ENCODE peak calls at places on chromosomes 11 and 22, in six cellular contexts. Z is pons; E is activated T-cell treated with anti-CD3 and anti-CD28 coated beads, Interleukin-2, amount 50 U/mL, for 1 hour; Q is GM23338; P is stimulated activated CD4-positive, alpha-beta T cell treated with anti-CD3 and anti-CD28 coated beads, Interleukin-1b, Interleukin-23, amount 100 ng/mL, for 1 hour; T is amniotic stem cell. F is an unnamed sample.

GRCh38 chr11:24516658-24517057 is 19.8 kb downstream of the LUZP2 start:
- DNase-seq in Z (no peak), E (no peak), Q (no peak), P (no peak), T (no peak), F (no peak)

GRCh38 chr11:61023086-61024035 is 51.9 kb downstream of the CD6 start:
- DNase-seq in Z (no peak), E (peak), Q (no peak), P (no peak), T (no peak), F (no peak)

GRCh38 chr11:12066056-12066798 is 44.2 kb upstream of the MICAL2 start:
- DNase-seq in Z (no peak), E (no peak), Q (no peak), P (no peak), T (peak), F (peak)

GRCh38 chr11:33542921-33543320 is 157.7 kb downstream of the C11orf91 start:
- DNase-seq in Z (peak), E (peak), Q (peak), P (no peak), T (no peak), F (peak)

GRCh38 chr11:129258205-129258604 is 66.1 kb upstream of the ARHGAP32 start:
- DNase-seq in Z (no peak), E (no peak), Q (peak), P (no peak), T (no peak), F (no peak)

GRCh38 chr11:2150206-2150847 is 10.7 kb downstream of the INS start:
- DNase-seq in Z (peak), E (no peak), Q (peak), P (no peak), T (peak), F (peak)

GRCh38 chr11:85195934-85196333 is 431.2 kb downstream of the DLG2 start:
- DNase-seq in Z (no peak), E (no peak), Q (no peak), P (no peak), T (no peak), F (no peak)

GRCh38 chr11:18312663-18313420 is 9.1 kb downstream of the HPS5 start:
- DNase-seq in Z (no peak), E (no peak), Q (no peak), P (no peak), T (peak), F (peak)

GRCh38 chr22:29003975-29004646 is 57.5 kb downstream of the C22orf31 start:
- DNase-seq in Z (no peak), E (no peak), Q (peak), P (no peak), T (no peak), F (no peak)

GRCh38 chr11:59216654-59217640 is 4.2 kb upstream of the MPEG1 start:
- DNase-seq in Z (peak), E (no peak), Q (no peak), P (no peak), T (no peak), F (peak)

GRCh38 chr11:23574149-23574548 is 713.9 kb upstream of the CCDC179 start:
- DNase-seq in Z (no peak), E (no peak), Q (no peak), P (no peak), T (no peak), F (no peak)

GRCh38 chr11:74341926-74342325 is 30.5 kb upstream of the P4HA3 start:
- DNase-seq in Z (no peak), E (no peak), Q (no peak), P (no peak), T (no peak), F (no peak)

GRCh38 chr22:50725597-50725996 is 12.4 kb upstream of the ACR start:
- DNase-seq in Z (no peak), E (no peak), Q (no peak), P (no peak), T (no peak), F (no peak)

GRCh38 chr11:73383249-73384126 is 7.3 kb downstream of the RELT start:
- DNase-seq in Z (peak), E (no peak), Q (no peak), P (no peak), T (no peak), F (peak)

GRCh38 chr22:35564975-35565867 is 24.6 kb downstream of the RASD2 start:
- DNase-seq in Z (no peak), E (no peak), Q (no peak), P (no peak), T (no peak), F (peak)

GRCh38 chr11:45045692-45046471 is 95.2 kb upstream of the TP53I11 start:
- DNase-seq in Z (peak), E (no peak), Q (no peak), P (no peak), T (no peak), F (peak)

GRCh38 chr22:24996420-24996952 is 44.0 kb downstream of the KIAA1671 start:
- DNase-seq in Z (no peak), E (no peak), Q (peak), P (no peak), T (no peak), F (peak)

GRCh38 chr22:50578776-50579310 is 616 bp upstream of the CPT1B start:
- DNase-seq in Z (peak), E (no peak), Q (no peak), P (no peak), T (no peak), F (peak)

F was measured in GM23248.